ENCODE peak calls at places on chromosomes 4 and X, in four cellular contexts. K, A, W and I are unnamed samples.

GRCh38 chr4:176971576-176972105 is 178.9 kb upstream of the VEGFC start:
- DNase-seq in K (no peak), A (no peak), W (no peak), I (no peak)

GRCh38 chr4:12924253-12924652 is 559.9 kb downstream of the RAB28 start:
- DNase-seq in K (no peak), A (no peak), W (no peak), I (no peak)

GRCh38 chrX:19865567-19866363 is 21.6 kb downstream of the SH3KBP1 start:
- DNase-seq in K (no peak), A (no peak), W (no peak), I (no peak)

GRCh38 chr4:102713096-102713495 is 47.7 kb downstream of the MANBA start:
- DNase-seq in K (peak), A (peak), W (no peak), I (peak)

GRCh38 chrX:135287266-135287823 is 21.9 kb upstream of the ETDC start:
- DNase-seq in K (no peak), A (no peak), W (no peak), I (peak)

GRCh38 chr4:149993030-149993429 is 85.2 kb upstream of the DCLK2 start:
- DNase-seq in K (peak), A (no peak), W (no peak), I (no peak)

GRCh38 chr4:182826391-182826790 is 90.8 kb downstream of the DCTD start:
- DNase-seq in K (no peak), A (no peak), W (no peak), I (no peak)

GRCh38 chr4:17283832-17284231 is 228.1 kb downstream of the QDPR start:
- DNase-seq in K (no peak), A (no peak), W (no peak), I (no peak)

GRCh38 chr4:36394352-36394903 is 113.0 kb downstream of the DTHD1 start:
- DNase-seq in K (no peak), A (peak), W (no peak), I (no peak)

GRCh38 chr4:98961770-98962169 is 32.8 kb upstream of the EIF4E start:
- DNase-seq in K (no peak), A (no peak), W (no peak), I (no peak)

GRCh38 chr4:5711479-5712184 is 631 bp downstream of the EVC start:
- DNase-seq in K (peak), A (peak), W (no peak), I (peak)

GRCh38 chr4:69044247-69044646 is 52.0 kb upstream of the UGT2B7 start:
- DNase-seq in K (peak), A (no peak), W (no peak), I (no peak)

GRCh38 chr4:94758141-94758699 is 465 bp downstream of the BMPR1B start:
- DNase-seq in K (no peak), A (no peak), W (no peak), I (peak)

GRCh38 chrX:68396953-68397352 is 36.3 kb downstream of the OPHN1 start:
- DNase-seq in K (peak), A (no peak), W (no peak), I (no peak)

GRCh38 chrX:133314297-133314696 is 96.1 kb upstream of the TFDP3 start:
- DNase-seq in K (no peak), A (no peak), W (no peak), I (no peak)

GRCh38 chrX:20026278-20026677 is 35.4 kb upstream of the BCLAF3 start:
- DNase-seq in K (peak), A (peak), W (no peak), I (no peak)

GRCh38 chrX:46561931-46562721 is 11.4 kb upstream of the CHST7 start:
- DNase-seq in K (no peak), A (no peak), W (no peak), I (no peak)

GRCh38 chrX:8815460-8816065 is 14.4 kb upstream of the FAM9A start:
- DNase-seq in K (peak), A (peak), W (peak), I (peak)

GRCh38 chr4:62517721-62518120 is 1317.6 kb downstream of the ADGRL3 start:
- DNase-seq in K (no peak), A (no peak), W (no peak), I (no peak)

GRCh38 chrX:151704023-151704663 is 8.9 kb downstream of the PRRG3 start:
- DNase-seq in K (no peak), A (no peak), W (no peak), I (no peak)
- TF ChIP-seq CEBPB in K (no peak), A (no peak), W (no peak), I (no peak)

GRCh38 chrX:104913348-104913747 is 307.1 kb downstream of the TEX13A start:
- DNase-seq in K (no peak), A (peak), W (peak), I (peak)
- TF ChIP-seq MAZ in K (no peak), A (no peak), W (no peak), I (no peak)

GRCh38 chrX:39491548-39492297 is 606.0 kb downstream of the BCOR start:
- DNase-seq in K (no peak), A (no peak), W (peak), I (no peak)
- TF ChIP-seq CEBPB in K (no peak), A (no peak), W (no peak), I (no peak)

GRCh38 chr4:163622351-163623051 is 128.0 kb downstream of the TMA16 start:
- DNase-seq in K (no peak), A (no peak), W (no peak), I (no peak)
- TF ChIP-seq MAZ in K (no peak), A (no peak), W (no peak), I (no peak)

DNA sequence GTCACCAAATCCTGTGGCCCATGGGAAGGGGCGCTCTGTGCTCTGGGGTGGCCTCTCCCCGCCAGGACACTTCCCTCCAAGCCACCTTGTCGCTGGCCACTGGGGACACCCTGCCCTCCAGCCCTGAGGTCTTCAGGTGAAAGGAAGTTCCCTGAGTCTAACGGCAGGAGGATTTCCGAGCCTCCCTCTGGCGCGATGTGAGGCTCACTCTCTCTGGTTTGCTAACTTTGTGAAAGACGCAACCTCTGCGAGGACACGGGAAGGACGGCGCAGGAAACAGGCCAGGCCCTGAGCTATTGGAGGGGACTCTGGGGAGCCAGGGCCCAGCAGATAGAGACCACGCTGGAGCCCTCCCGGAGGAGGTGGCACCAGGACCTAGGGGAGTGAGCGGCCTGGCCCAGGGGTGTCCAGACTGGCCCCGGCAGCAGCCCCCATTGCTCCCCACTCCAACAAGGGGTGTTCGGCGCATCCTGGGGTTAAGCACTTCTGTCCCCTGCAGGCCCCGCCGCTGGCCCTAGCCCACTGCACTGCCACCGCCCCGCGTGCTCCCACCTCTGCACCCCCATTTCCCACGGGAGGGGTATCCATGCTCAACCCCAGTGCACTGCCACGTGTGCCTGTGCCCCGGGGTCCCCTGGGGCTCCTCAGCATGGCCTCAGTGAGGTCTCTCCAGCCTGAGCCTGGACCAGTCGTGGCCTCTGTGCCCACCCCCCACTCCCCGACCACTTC is 72.2 kb upstream of the MXD4 start:
- DNase-seq in K (no peak), A (no peak), W (no peak), I (no peak)
- TF ChIP-seq CEBPB in K (no peak), A (no peak), W (no peak), I (no peak)

DNA sequence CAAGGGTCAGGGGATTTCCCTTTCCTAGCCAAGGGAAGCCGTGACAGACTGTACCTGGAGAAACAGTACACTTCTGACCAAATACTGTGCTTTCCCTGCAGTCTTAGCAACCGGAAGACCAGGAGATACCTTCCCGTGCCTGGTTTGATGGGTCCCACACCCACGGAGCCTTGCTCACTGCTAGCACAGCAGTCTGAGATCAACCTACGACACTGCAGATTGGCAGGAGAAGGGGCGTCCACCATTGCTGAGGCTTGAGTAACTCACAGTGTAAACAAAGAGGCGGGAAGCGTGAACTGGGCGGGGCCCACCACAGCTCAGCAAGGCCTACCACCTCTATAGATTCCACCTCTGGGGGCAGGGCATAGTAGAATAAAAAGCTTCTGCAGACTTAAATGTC is 48.7 kb upstream of the SRD5A3 start:
- DNase-seq in K (peak), A (peak), W (peak), I (no peak)
- TF ChIP-seq MAZ in K (no peak), A (no peak), W (no peak), I (no peak)

GRCh38 chr4:142406917-142407501 is 439.1 kb downstream of the INPP4B start:
- DNase-seq in K (no peak), A (no peak), W (no peak), I (no peak)
- TF ChIP-seq CEBPB in K (no peak), A (no peak), W (no peak), I (no peak)

GRCh38 chrX:23952984-23953907 is 45.4 kb downstream of the CXorf58 start:
- DNase-seq in K (no peak), A (no peak), W (peak), I (peak)
- TF ChIP-seq MAZ in K (no peak), A (no peak), W (no peak), I (no peak)